ENCODE peak calls at places on chromosomes 11 and 22, in six cellular contexts. C is sciatic nerve, U is NCI-H1092 treated with DMSO at 0.1 percent for 48 hours, T is MV-4-11, J is hepatocyte, M is MG63. F is an unnamed sample.

GRCh38 chr11:9169595-9170295 is 78.3 kb upstream of the SCUBE2 start:
- DNase-seq in J (no peak), T (peak), U (no peak), C (no peak), M (no peak), F (no peak)

GRCh38 chr11:118911113-118911879 is 14.4 kb downstream of the BCL9L start:
- DNase-seq in M (peak), T (no peak), J (peak), U (no peak), C (peak), F (peak)

GRCh38 chr11:17230867-17231851 is 23.4 kb upstream of the PIK3C2A start:
- DNase-seq in J (no peak), U (no peak), T (peak), M (no peak), C (no peak), F (no peak)

GRCh38 chr11:47438721-47439120 is 10.2 kb downstream of the RAPSN start:
- DNase-seq in J (no peak), M (no peak), U (no peak), T (no peak), C (no peak), F (no peak)

GRCh38 chr22:30239421-30240405 is 6.8 kb downstream of the LIF start:
- DNase-seq in T (no peak), U (no peak), C (no peak), M (no peak), J (no peak), F (no peak)

GRCh38 chr11:92457250-92457649 is 232.6 kb downstream of the FAT3 start:
- DNase-seq in C (no peak), T (no peak), U (no peak), M (peak), J (no peak), F (no peak)

GRCh38 chr11:111665779-111666178 is 63.5 kb downstream of the SIK2 start:
- DNase-seq in M (no peak), U (no peak), C (no peak), T (peak), J (peak), F (peak)

GRCh38 chr22:50343541-50343935 is 411 bp downstream of the PPP6R2 start:
- DNase-seq in M (no peak), C (no peak), T (no peak), U (no peak), J (no peak), F (no peak)

GRCh38 chr11:130190371-130190881 is 30.8 kb downstream of the ST14 start:
- DNase-seq in U (peak), C (no peak), M (no peak), T (no peak), J (no peak), F (no peak)

GRCh38 chr11:69667619-69668604 is 7.2 kb downstream of the LTO1 start:
- DNase-seq in C (no peak), J (peak), U (no peak), T (no peak), M (no peak), F (no peak)

GRCh38 chr11:64844330-64845124 is at the start of gene CDC42BPG:
- DNase-seq in U (peak), J (peak), T (peak), C (no peak), M (peak), F (peak)

GRCh38 chr11:12008790-12009616 is 577 bp upstream of the DKK3 start:
- DNase-seq in U (peak), C (peak), J (peak), T (no peak), M (peak), F (no peak)

GRCh38 chr11:64900263-64900678 is 16.7 kb downstream of the ATG2A start:
- DNase-seq in C (no peak), T (no peak), M (no peak), J (no peak), U (no peak), F (peak)

GRCh38 chr11:32071811-32072210 is 19.1 kb upstream of the RCN1 start:
- DNase-seq in U (no peak), C (no peak), J (peak), T (no peak), M (peak), F (peak)

GRCh38 chr11:73171762-73172161 is 29.6 kb upstream of the FCHSD2 start:
- DNase-seq in C (no peak), M (no peak), T (no peak), J (no peak), U (no peak), F (no peak)

GRCh38 chr11:83070878-83071640 is 638 bp downstream of the RAB30 start:
- DNase-seq in M (peak), J (peak), C (peak), T (no peak), U (peak), F (peak)

GRCh38 chr22:21984793-21985192 is 2.2 kb upstream of the TOP3B start:
- DNase-seq in M (peak), T (peak), C (no peak), J (peak), U (no peak), F (peak)

GRCh38 chr11:77753230-77753629 is 67.3 kb downstream of the RSF1 start:
- DNase-seq in C (no peak), U (no peak), J (no peak), M (no peak), T (no peak), F (no peak)

GRCh38 chr11:64203421-64204079 is 3.0 kb upstream of the FERMT3 start:
- DNase-seq in C (no peak), T (no peak), U (no peak), J (no peak), M (no peak), F (no peak)

GRCh38 chr11:117574551-117574950 is 222.5 kb downstream of the DSCAML1 start:
- DNase-seq in J (no peak), C (peak), T (no peak), M (no peak), U (no peak), F (no peak)

GRCh38 chr11:111457731-111458368 is 54.3 kb downstream of the BTG4 start:
- DNase-seq in T (no peak), M (no peak), U (no peak), J (no peak), C (no peak), F (no peak)

GRCh38 chr11:122601131-122602125 is 54.1 kb upstream of the UBASH3B start:
- DNase-seq in C (no peak), J (peak), M (peak), U (no peak), T (no peak), F (no peak)

GRCh38 chr22:27494821-27495220 is 306.7 kb downstream of the MN1 start:
- DNase-seq in U (no peak), C (no peak), T (no peak), M (no peak), J (no peak), F (no peak)

GRCh38 chr11:2912498-2912897 is 16.7 kb downstream of the PHLDA2 start:
- DNase-seq in T (no peak), C (no peak), J (peak), U (no peak), M (peak), F (peak)

GRCh38 chr11:84890706-84891105 is 736.4 kb downstream of the DLG2 start:
- DNase-seq in T (no peak), J (peak), M (no peak), C (no peak), U (no peak), F (no peak)

GRCh38 chr11:10659339-10660216 is 34.0 kb downstream of the IRAG1 start:
- DNase-seq in J (peak), T (peak), M (peak), U (no peak), C (no peak), F (peak)

GRCh38 chr11:82930229-82930628 is 28.7 kb downstream of the DDIAS start:
- DNase-seq in M (no peak), T (peak), J (no peak), C (no peak), U (no peak), F (no peak)

GRCh38 chr11:131137046-131137445 is 220.8 kb upstream of the SNX19 start:
- DNase-seq in M (no peak), C (no peak), U (no peak), J (no peak), T (no peak), F (no peak)

GRCh38 chr22:50567721-50568252 is 5.1 kb upstream of the SYCE3 start:
- DNase-seq in T (no peak), C (peak), U (no peak), J (no peak), M (no peak), F (no peak)

GRCh38 chr11:43962383-43962969 is 20.0 kb downstream of the C11orf96 start:
- DNase-seq in T (no peak), J (peak), U (peak), C (no peak), M (no peak), F (no peak)

F was measured in HT-29.